ENCODE peak calls at places on chromosome 10, in seven cellular contexts. M is tibial artery, T is hepatocyte, N is mucosa of descending colon, P is adrenal gland, C is cardiac muscle cell, V is esophagus squamous epithelium. Y is an unnamed sample. For H3K4me1 and H3K36me3, the result is how much of the 10 kb centered on the place peaks cover.

GRCh38 chr10:34637419-34637911 is 177.6 kb downstream of the PARD3 start:
- DNase-seq in M (peak), T (peak), N (peak), P (peak), C (peak), V (no peak), Y (peak)

GRCh38 chr10:126432507-126432906 is 44.2 kb upstream of the ADAM12 start:
- DNase-seq in M (no peak), T (no peak), N (no peak), P (no peak), C (no peak), V (no peak), Y (no peak)

GRCh38 chr10:30092151-30092790 is 32.9 kb upstream of the JCAD start:
- DNase-seq in M (no peak), T (no peak), N (no peak), P (no peak), C (no peak), V (no peak), Y (no peak)

GRCh38 chr10:91035650-91036292 is 114.9 kb upstream of the ANKRD1 start:
- DNase-seq in M (no peak), T (no peak), N (no peak), P (no peak), C (no peak), V (no peak), Y (no peak)

GRCh38 chr10:77836299-77836820 is 90.2 kb downstream of the DLG5 start:
- DNase-seq in M (no peak), T (no peak), N (peak), P (peak), C (peak), V (no peak), Y (peak)

GRCh38 chr10:32059472-32059871 is 3.2 kb upstream of the KIF5B start:
- DNase-seq in M (no peak), T (peak), N (peak), P (no peak), C (no peak), V (no peak), Y (no peak)

GRCh38 chr10:114387784-114388183 is 16.5 kb downstream of the AFAP1L2 start:
- DNase-seq in M (no peak), T (no peak), N (no peak), P (no peak), C (no peak), V (no peak), Y (no peak)

GRCh38 chr10:49484501-49485230 is 54.3 kb downstream of the ERCC6 start:
- DNase-seq in M (no peak), T (no peak), N (no peak), P (no peak), C (no peak), V (no peak), Y (no peak)

GRCh38 chr10:117663750-117664149 is 121.2 kb downstream of the EMX2 start:
- DNase-seq in M (no peak), T (peak), N (no peak), P (no peak), C (no peak), V (no peak), Y (no peak)

GRCh38 chr10:14374745-14375445 is 44.2 kb upstream of the FRMD4A start:
- DNase-seq in M (no peak), T (no peak), N (no peak), P (no peak), C (no peak), V (no peak), Y (no peak)

GRCh38 chr10:36738738-36739431 is 386.5 kb upstream of the ANKRD30A start:
- DNase-seq in M (no peak), T (no peak), N (no peak), P (no peak), C (peak), V (no peak), Y (no peak)

GRCh38 chr10:123997486-123998196 is 95.8 kb downstream of the CHST15 start:
- DNase-seq in M (peak), T (peak), N (peak), P (peak), C (no peak), V (peak), Y (no peak)

GRCh38 chr10:22427890-22428571 is 82.7 kb downstream of the SPAG6 start:
- DNase-seq in M (no peak), T (peak), N (no peak), P (peak), C (no peak), V (no peak), Y (no peak)

GRCh38 chr10:35765039-35765662 is 123.1 kb upstream of the FZD8 start:
- DNase-seq in M (no peak), T (peak), N (peak), P (peak), C (no peak), V (no peak), Y (peak)

GRCh38 chr10:67793313-67793712 is 44.7 kb downstream of the DNAJC12 start:
- DNase-seq in M (no peak), T (no peak), N (no peak), P (no peak), C (no peak), V (no peak), Y (no peak)

GRCh38 chr10:29409241-29410051 is 120.6 kb downstream of the LYZL1 start:
- DNase-seq in M (peak), T (no peak), N (peak), P (peak), C (peak), V (no peak), Y (peak)

GRCh38 chr10:76303682-76304316 is 872.4 kb downstream of the LRMDA start:
- DNase-seq in M (peak), T (peak), N (peak), P (peak), C (peak), V (no peak), Y (peak)

GRCh38 chr10:6195376-6195775 is 7.4 kb upstream of the PFKFB3 start:
- DNase-seq in M (peak), T (no peak), N (no peak), P (peak), C (no peak), V (no peak), Y (no peak)

GRCh38 chr10:54133201-54133600 is 667.8 kb downstream of the PCDH15 start:
- DNase-seq in M (no peak), T (peak), N (no peak), P (no peak), C (peak), V (no peak), Y (no peak)

GRCh38 chr10:46554166-46554781 is 2.2 kb downstream of the GPRIN2 start:
- DNase-seq in M (peak), T (no peak), N (no peak), P (no peak), C (no peak), V (no peak), Y (no peak)

GRCh38 chr10:55628260-55628701 is 732.8 kb downstream of the ZWINT start:
- DNase-seq in M (no peak), T (peak), N (no peak), P (peak), C (peak), V (no peak), Y (peak)

GRCh38 chr10:22652988-22653431 is 61.4 kb downstream of the PIP4K2A start:
- DNase-seq in M (no peak), T (no peak), N (no peak), P (no peak), C (no peak), V (no peak), Y (no peak)

GRCh38 chr10:113463083-113463482 is 89.8 kb upstream of the HABP2 start:
- DNase-seq in M (no peak), T (no peak), N (no peak), P (no peak), C (no peak), V (no peak), Y (no peak)

GRCh38 chr10:127524869-127525268 is 24.2 kb upstream of the NPS start:
- DNase-seq in M (no peak), T (no peak), N (no peak), P (no peak), C (no peak), V (no peak), Y (no peak)

GRCh38 chr10:91050371-91051034 is 129.6 kb upstream of the ANKRD1 start:
- DNase-seq in M (no peak), T (no peak), N (no peak), P (peak), C (peak), V (no peak), Y (no peak)

GRCh38 chr10:128124813-128125403 is 1.3 kb downstream of the MKI67 start:
- DNase-seq in M (no peak), T (no peak), N (no peak), P (no peak), C (no peak), V (no peak), Y (no peak)

GRCh38 chr10:114996542-114996941 is 58.5 kb downstream of the TRUB1 start:
- DNase-seq in M (no peak), T (no peak), N (no peak), P (no peak), C (no peak), V (no peak), Y (no peak)

GRCh38 chr10:59945991-59946390 is 39.6 kb upstream of the CCDC6 start:
- DNase-seq in M (no peak), T (no peak), N (no peak), P (no peak), C (no peak), V (no peak), Y (no peak)

GRCh38 chr10:73644767-73645166 is 3.5 kb upstream of the MYOZ1 start:
- DNase-seq in M (no peak), T (no peak), N (no peak), P (no peak), C (no peak), V (no peak), Y (no peak)

GRCh38 chr10:115432188-115432819 is 339.1 kb downstream of the ATRNL1 start:
- DNase-seq in M (no peak), T (peak), N (no peak), P (no peak), C (peak), V (no peak), Y (no peak)

GRCh38 chr10:48478980-48479811 is 125.7 kb downstream of the ARHGAP22 start:
- DNase-seq in M (peak), T (no peak), N (no peak), P (no peak), C (no peak), V (no peak), Y (no peak)

GRCh38 chr10:125694874-125695273 is 11.9 kb upstream of the TEX36 start:
- DNase-seq in M (no peak), T (peak), N (no peak), P (no peak), C (no peak), V (no peak), Y (no peak)

GRCh38 chr10:106711313-106711906 is 453.1 kb downstream of the SORCS1 start:
- DNase-seq in M (no peak), T (peak), N (peak), P (peak), C (peak), V (no peak), Y (peak)

GRCh38 chr10:121831777-121832176 is 96.1 kb downstream of the ATE1 start:
- DNase-seq in M (no peak), T (no peak), N (no peak), P (no peak), C (no peak), V (no peak), Y (no peak)

GRCh38 chr10:11381023-11381422 is 230.4 kb downstream of the USP6NL start:
- DNase-seq in M (no peak), T (no peak), N (no peak), P (no peak), C (no peak), V (no peak), Y (no peak)

GRCh38 chr10:43120948-43121290 is 17.3 kb upstream of the CSGALNACT2 start:
- DNase-seq in M (peak), T (no peak), N (no peak), P (peak), C (no peak), V (no peak), Y (no peak)

GRCh38 chr10:44369851-44370250 is 15.0 kb downstream of the CXCL12 start:
- DNase-seq in M (no peak), T (no peak), N (no peak), P (no peak), C (no peak), V (no peak), Y (no peak)

GRCh38 chr10:80924063-80924952 is 386.6 kb downstream of the SH2D4B start:
- DNase-seq in M (no peak), T (peak), N (peak), P (peak), C (peak), V (no peak), Y (peak)

GRCh38 chr10:84789050-84789449 is 460.7 kb downstream of the CCSER2 start:
- DNase-seq in M (no peak), T (no peak), N (no peak), P (no peak), C (no peak), V (no peak), Y (no peak)

GRCh38 chr10:45553155-45553554 is 119.4 kb downstream of the ZFAND4 start:
- DNase-seq in M (no peak), T (no peak), N (no peak), P (no peak), C (no peak), V (no peak), Y (no peak)

DNA sequence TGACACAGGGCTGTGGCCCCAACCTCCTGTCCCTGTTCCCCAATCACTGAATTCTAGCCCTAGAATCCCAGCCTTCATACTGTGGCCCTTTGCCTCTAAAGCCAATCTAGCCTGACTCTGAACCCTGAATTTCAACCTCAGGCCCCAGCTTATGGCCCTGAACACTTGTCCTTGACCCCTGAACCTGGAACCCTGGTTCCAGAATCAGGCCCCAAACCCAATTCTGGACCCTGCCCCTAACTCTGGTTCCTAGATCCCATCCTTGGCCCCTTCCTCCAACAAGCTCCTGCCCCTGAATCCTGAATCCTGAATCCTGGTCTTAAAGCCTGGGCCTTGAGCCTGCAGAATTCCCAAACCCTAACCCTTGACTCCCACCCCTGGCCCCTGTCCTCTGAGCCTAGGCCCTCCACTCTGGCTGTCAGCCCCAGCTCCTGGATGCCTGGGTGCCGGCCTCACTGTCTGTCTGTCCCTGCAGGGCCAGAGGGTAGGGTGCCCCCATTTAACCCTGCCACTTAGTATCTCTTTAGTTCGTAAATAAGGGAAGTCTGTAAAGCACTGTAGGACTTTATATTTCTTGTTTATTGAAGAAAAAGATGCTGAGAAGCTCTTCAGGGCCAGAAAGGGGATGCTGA is 1.3 kb downstream of the INPP5A start:
- DNase-seq in M (peak), T (no peak), N (no peak), P (peak), C (no peak), V (no peak), Y (no peak)
- H3K4me1 ChIP-seq in M (half or more), T (under half), N (under half), P (half or more), C (under half), V (under half), Y (under half)

GRCh38 chr10:70726909-70727495 is 54.7 kb downstream of the ADAMTS14 start:
- DNase-seq in M (no peak), T (no peak), N (no peak), P (no peak), C (no peak), V (no peak), Y (no peak)

GRCh38 chr10:70728328-70728727 is 56.0 kb downstream of the ADAMTS14 start:
- DNase-seq in M (no peak), T (no peak), N (no peak), P (no peak), C (no peak), V (no peak), Y (no peak)

GRCh38 chr10:70723771-70724170 is 51.5 kb downstream of the ADAMTS14 start:
- DNase-seq in M (no peak), T (no peak), N (no peak), P (no peak), C (no peak), V (no peak), Y (no peak)

DNA sequence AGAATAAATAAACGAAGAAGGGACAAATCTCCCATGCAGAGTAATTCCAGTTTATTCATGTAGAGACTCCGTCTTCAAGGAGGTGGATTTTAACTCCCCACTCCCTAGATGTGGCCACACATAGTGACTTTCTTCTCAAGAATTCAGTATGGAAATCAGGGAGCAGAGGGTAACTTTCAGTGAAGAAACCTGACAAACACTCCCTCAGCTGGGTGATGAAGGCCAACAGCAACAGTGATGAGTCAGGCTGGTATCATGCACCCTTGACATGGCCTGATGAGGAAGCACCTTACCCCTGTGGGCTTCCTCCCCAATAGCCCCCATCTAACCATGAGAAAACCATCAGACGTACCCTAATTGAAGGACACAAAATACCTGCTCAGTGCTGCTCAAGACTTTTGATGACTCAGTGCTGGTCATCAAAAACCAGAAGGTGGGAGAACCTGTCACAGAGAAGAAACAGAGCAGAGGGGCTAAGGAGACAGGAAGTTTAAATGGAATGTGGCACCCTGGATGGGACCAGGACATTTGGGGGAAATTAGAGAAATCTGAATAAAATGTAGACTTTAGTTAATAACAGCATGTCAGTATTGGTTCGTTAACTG is 50.6 kb downstream of the ADAMTS14 start:
- DNase-seq in M (no peak), T (no peak), N (no peak), P (peak), C (no peak), V (no peak), Y (no peak)
- H3K36me3 ChIP-seq in M (under half), T (under half), N (under half), P (under half), C (under half), V (under half), Y (under half)

GRCh38 chr10:1061930-1062769 is 6.0 kb downstream of the WDR37 start:
- DNase-seq in M (no peak), T (no peak), N (no peak), P (no peak), C (no peak), V (no peak), Y (no peak)

GRCh38 chr10:1064172-1064571 is 8.0 kb downstream of the WDR37 start:
- DNase-seq in M (no peak), T (no peak), N (no peak), P (no peak), C (no peak), V (no peak), Y (no peak)

GRCh38 chr10:1059902-1060301 is 3.7 kb downstream of the WDR37 start:
- DNase-seq in M (no peak), T (no peak), N (no peak), P (no peak), C (no peak), V (no peak), Y (no peak)

GRCh38 chr10:1068362-1069361 is 12.5 kb downstream of the WDR37 start:
- DNase-seq in M (no peak), T (no peak), N (no peak), P (no peak), C (no peak), V (no peak), Y (no peak)

DNA sequence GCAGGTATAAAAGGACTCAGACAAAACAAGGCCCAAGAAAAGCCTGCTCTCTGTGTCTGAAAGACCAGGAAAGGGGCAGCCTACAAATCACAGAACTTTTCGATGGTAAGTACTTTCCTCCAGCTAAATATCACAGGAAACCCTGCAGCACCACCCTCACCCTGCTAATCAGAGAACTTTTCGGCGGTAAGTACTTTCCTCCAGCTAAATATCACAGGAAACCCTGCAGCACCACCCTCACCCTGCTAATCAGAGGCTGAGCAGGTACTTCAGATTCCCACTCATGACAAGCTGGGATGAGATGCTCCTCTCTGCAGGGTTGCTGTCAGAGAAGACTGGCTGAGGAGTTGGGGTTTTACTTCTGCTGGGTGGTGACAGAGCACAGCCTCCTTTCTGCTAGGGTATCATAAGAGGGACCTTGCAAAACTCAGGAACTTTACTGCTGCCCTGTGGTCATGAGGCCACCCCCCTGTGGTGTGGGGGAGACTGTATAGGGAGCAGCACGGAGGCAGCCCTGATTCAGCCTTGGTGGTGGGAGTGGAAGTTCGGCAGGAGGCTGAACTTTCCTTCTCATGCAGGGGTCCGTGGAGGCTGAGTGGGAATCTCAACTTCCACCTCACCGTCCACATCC is 7.2 kb downstream of the WDR37 start:
- DNase-seq in M (no peak), T (no peak), N (no peak), P (no peak), C (no peak), V (no peak), Y (no peak)
- H3K4me1 ChIP-seq in M (under half), T (under half), N (under half), P (under half), C (under half), V (under half), Y (under half)

GRCh38 chr10:98310721-98311120 is 42.7 kb upstream of the LOXL4 start:
- DNase-seq in M (no peak), T (no peak), N (no peak), P (no peak), C (no peak), V (no peak), Y (no peak)

GRCh38 chr10:98313598-98313997 is 45.6 kb upstream of the LOXL4 start:
- DNase-seq in M (no peak), T (no peak), N (no peak), P (no peak), C (no peak), V (no peak), Y (no peak)

GRCh38 chr10:98314577-98315284 is 46.7 kb upstream of the LOXL4 start:
- DNase-seq in M (peak), T (no peak), N (no peak), P (peak), C (no peak), V (no peak), Y (peak)

GRCh38 chr10:98312816-98313215 is 44.8 kb upstream of the LOXL4 start:
- DNase-seq in M (no peak), T (no peak), N (no peak), P (no peak), C (no peak), V (no peak), Y (no peak)

GRCh38 chr10:98312349-98312748 is 44.4 kb upstream of the LOXL4 start:
- DNase-seq in M (no peak), T (no peak), N (no peak), P (no peak), C (no peak), V (no peak), Y (no peak)
- H3K36me3 ChIP-seq in M (under half), T (under half), N (under half), P (under half), C (under half), V (under half), Y (under half)

Y was measured in colonic mucosa.